ENCODE peak calls at places on chromosomes 11 and 22, in five cellular contexts. F is MCF 10A, K is kidney, T is nephron progenitor cell, X is fibroblast of mammary gland. Y is an unnamed sample.

GRCh38 chr11:70244698-70245097 is 25.8 kb upstream of the PPFIA1 start:
- DNase-seq in F (peak), K (no peak), T (no peak), X (peak), Y (no peak)

GRCh38 chr11:36051235-36052072 is 107.6 kb downstream of the LDLRAD3 start:
- DNase-seq in F (no peak), K (no peak), T (no peak), X (no peak), Y (no peak)

GRCh38 chr22:36048911-36049677 is 20.5 kb upstream of the RBFOX2 start:
- DNase-seq in F (peak), K (no peak), T (no peak), X (peak), Y (no peak)

GRCh38 chr11:33725496-33725895 is 10.7 kb downstream of the CD59 start:
- DNase-seq in F (no peak), K (no peak), T (no peak), X (no peak), Y (no peak)

GRCh38 chr22:22408731-22409696 is 99.5 kb downstream of the ZNF280B start:
- DNase-seq in F (peak), K (no peak), T (peak), X (peak), Y (peak)

GRCh38 chr11:34302046-34302921 is 55.5 kb downstream of the ABTB2 start:
- DNase-seq in F (peak), K (no peak), T (no peak), X (peak), Y (no peak)

GRCh38 chr22:38766076-38766777 is 10.4 kb upstream of the SUN2 start:
- DNase-seq in F (peak), K (no peak), T (peak), X (peak), Y (peak)

GRCh38 chr11:79396674-79397073 is 44.2 kb downstream of the TENM4 start:
- DNase-seq in F (no peak), K (no peak), T (no peak), X (peak), Y (no peak)

GRCh38 chr11:31808721-31809542 is 2.2 kb downstream of the PAX6 start:
- DNase-seq in F (no peak), K (no peak), T (no peak), X (no peak), Y (no peak)

GRCh38 chr22:40076702-40077645 is 82.2 kb downstream of the FAM83F start:
- DNase-seq in F (no peak), K (no peak), T (no peak), X (peak), Y (no peak)

GRCh38 chr22:25668437-25668836 is 73.6 kb upstream of the MYO18B start:
- DNase-seq in F (peak), K (no peak), T (no peak), X (peak), Y (no peak)

GRCh38 chr11:2780850-2781412 is 81.1 kb upstream of the KCNQ1OT1 start:
- DNase-seq in F (no peak), K (no peak), T (no peak), X (no peak), Y (no peak)

GRCh38 chr11:33040127-33040861 is 922 bp downstream of the TCP11L1 start:
- DNase-seq in F (no peak), K (no peak), T (no peak), X (peak), Y (no peak)

GRCh38 chr11:8025816-8026215 is 38.7 kb downstream of the EIF3F start:
- DNase-seq in F (peak), K (no peak), T (no peak), X (peak), Y (no peak)

GRCh38 chr11:114058871-114059277 is 637 bp upstream of the ZBTB16 start:
- DNase-seq in F (no peak), K (no peak), T (peak), X (peak), Y (no peak)

GRCh38 chr22:16961477-16962186 is 46.4 kb downstream of the GAB4 start:
- DNase-seq in F (no peak), K (peak), T (no peak), X (no peak), Y (no peak)

GRCh38 chr11:763549-764321 is 13.6 kb downstream of the GATD1 start:
- DNase-seq in F (no peak), K (peak), T (no peak), X (no peak), Y (no peak)

GRCh38 chr22:28435960-28436359 is 243.7 kb downstream of the TTC28 start:
- DNase-seq in F (no peak), K (no peak), T (no peak), X (no peak), Y (no peak)

GRCh38 chr22:42376721-42377177 is 55.5 kb downstream of the NFAM1 start:
- DNase-seq in F (no peak), K (peak), T (peak), X (peak), Y (no peak)

GRCh38 chr11:78054971-78055370 is 8.7 kb upstream of the THRSP start:
- DNase-seq in F (no peak), K (no peak), T (no peak), X (no peak), Y (no peak)

GRCh38 chr11:18277560-18278271 is 11.7 kb downstream of the SAA1 start:
- DNase-seq in F (peak), K (no peak), T (no peak), X (no peak), Y (no peak)

GRCh38 chr22:49913026-49913425 is 5.2 kb downstream of the ALG12 start:
- DNase-seq in F (no peak), K (peak), T (no peak), X (no peak), Y (no peak)

GRCh38 chr11:66951135-66951534 is 7.0 kb downstream of the PC start:
- DNase-seq in F (no peak), K (no peak), T (no peak), X (no peak), Y (no peak)
- TF ChIP-seq CTCF in F (no peak), K (no peak), T (no peak), X (no peak), Y (no peak)

DNA sequence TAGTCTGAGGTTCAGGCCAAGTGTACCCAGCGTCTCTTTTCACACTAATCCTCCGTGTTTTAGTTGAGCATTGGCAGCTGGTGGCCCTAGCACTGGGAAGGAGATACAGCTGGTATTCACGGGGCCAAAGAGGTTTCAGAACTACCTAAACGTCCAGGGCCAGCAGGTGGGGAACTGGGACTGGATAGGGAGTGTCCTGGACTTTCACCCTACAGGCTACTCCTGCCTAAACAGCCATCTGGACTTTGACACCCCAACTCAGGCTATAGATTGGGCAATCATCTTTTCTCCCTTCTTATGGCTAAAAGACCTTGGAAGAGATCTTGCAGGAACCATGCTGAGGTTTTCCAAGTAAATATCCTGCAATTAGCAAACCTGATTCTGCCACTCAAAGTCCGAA is 2.8 kb downstream of the SPON1 start:
- DNase-seq in F (no peak), K (no peak), T (no peak), X (no peak), Y (peak)
- TF ChIP-seq CTCF in F (no peak), K (no peak), T (no peak), X (no peak), Y (no peak)

DNA sequence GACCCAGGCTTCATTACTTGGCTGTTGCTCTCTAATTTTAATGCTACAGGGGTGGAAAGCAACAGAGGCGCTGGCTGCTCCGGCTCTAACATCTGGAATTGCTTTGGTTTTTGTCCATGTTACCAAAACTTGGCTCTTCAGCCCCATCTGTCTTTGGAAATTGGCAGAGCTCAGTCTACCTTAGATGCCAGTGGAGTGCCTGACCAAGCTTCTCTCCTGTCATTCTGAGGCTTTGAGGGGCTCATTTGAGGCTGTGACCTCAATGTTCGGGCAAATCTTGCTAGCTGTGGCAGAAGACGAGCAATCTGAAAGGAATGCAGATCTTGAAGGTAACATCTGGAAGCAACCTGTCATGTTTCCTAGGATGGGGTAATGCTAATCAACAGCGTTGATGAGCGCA is 409.5 kb upstream of the SYN3 start:
- DNase-seq in F (no peak), K (no peak), T (no peak), X (peak), Y (no peak)
- TF ChIP-seq CTCF in F (peak), K (no peak), T (no peak), X (peak), Y (no peak)

GRCh38 chr22:30481711-30482110 is 9.9 kb upstream of the SEC14L3 start:
- DNase-seq in F (peak), K (no peak), T (no peak), X (peak), Y (no peak)
- TF ChIP-seq CTCF in F (no peak), K (no peak), T (no peak), X (no peak), Y (no peak)

DNA sequence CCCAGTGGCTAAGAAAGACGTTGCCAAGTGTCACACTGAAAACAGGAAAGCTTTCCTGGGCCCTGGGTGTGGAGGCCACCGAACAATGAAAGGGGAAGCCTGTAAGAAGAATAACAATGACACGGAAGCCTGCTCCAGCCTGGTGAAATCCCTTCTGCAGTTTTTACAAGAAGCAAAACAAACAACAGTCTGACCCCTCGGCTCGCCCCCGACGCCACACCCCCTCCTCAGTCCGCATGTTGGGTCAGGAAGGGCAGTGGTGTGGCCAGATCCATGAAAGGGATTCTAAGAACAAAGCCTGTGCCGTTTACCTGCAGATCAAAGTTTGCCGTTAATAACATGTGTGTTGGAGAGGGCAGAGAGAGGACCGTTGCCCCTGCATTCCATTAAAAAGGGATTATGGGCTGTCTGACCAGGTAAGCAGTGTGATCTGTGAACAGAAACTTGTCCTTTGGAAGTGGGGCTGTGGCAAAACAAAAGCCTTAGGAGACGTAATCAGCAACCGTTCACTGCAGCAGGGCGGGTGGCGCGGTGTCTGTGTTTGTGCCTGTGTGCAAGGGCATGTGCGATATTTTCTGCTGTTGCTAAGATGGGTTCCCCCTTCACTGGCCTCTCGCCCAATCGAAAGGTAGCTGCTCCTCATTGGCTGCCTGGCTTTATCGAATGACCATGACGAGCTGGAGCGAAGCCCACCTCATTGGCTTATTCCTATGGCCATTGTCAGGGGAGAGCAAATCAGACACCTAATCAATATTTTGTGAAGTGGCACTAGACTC is 113.8 kb upstream of the BLID start:
- DNase-seq in F (no peak), K (no peak), T (peak), X (no peak), Y (peak)
- TF ChIP-seq CTCF in F (no peak), K (no peak), T (no peak), X (no peak), Y (no peak)

GRCh38 chr11:61293869-61294716 is 1.0 kb downstream of the VWCE start:
- DNase-seq in F (no peak), K (peak), T (peak), X (peak), Y (peak)
- TF ChIP-seq CTCF in F (no peak), K (no peak), T (no peak), X (peak), Y (no peak)

GRCh38 chr11:72039108-72039850 is 40.6 kb downstream of the IL18BP start:
- DNase-seq in F (no peak), K (no peak), T (peak), X (peak), Y (no peak)

GRCh38 chr11:72038491-72038890 is 39.8 kb downstream of the IL18BP start:
- DNase-seq in F (peak), K (peak), T (no peak), X (peak), Y (no peak)

GRCh38 chr11:72042059-72042425 is 38.3 kb downstream of the NUMA1 start:
- DNase-seq in F (no peak), K (no peak), T (no peak), X (no peak), Y (no peak)

GRCh38 chr11:72041364-72042058 is 38.8 kb downstream of the NUMA1 start:
- DNase-seq in F (peak), K (peak), T (peak), X (peak), Y (peak)

GRCh38 chr11:72040497-72041363 is 39.6 kb downstream of the NUMA1 start:
- DNase-seq in F (peak), K (peak), T (peak), X (peak), Y (peak)
- TF ChIP-seq CTCF in F (no peak), K (no peak), T (no peak), X (no peak), Y (no peak)

GRCh38 chr11:60625262-60625661 is 74.2 kb upstream of the MS4A8 start:
- DNase-seq in F (peak), K (no peak), T (peak), X (peak), Y (no peak)
- TF ChIP-seq CTCF in F (peak), K (peak), T (no peak), X (peak), Y (peak)

DNA sequence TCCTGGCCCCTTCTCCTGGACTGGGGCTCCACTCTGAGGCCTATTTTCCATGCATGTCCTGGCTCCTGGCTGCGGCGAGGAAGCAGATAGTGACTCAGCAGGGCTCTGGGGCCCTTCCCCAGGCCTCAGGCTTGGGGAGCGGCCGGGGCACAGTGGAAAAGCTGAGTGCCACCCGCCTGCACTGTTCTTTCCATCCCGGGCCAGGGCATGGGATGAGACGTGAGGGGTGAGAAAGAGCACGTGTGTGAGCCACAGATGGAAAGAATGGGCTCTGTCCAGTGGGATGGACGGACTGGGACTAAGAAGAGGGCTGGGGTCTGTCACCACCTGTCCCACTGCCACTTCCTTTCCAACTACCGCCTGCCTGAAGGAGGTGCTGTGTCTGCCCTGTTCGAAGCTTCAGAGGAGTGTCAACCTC is 12.8 kb downstream of the SLC37A2 start:
- DNase-seq in F (peak), K (no peak), T (no peak), X (no peak), Y (no peak)
- TF ChIP-seq CTCF in F (no peak), K (no peak), T (no peak), X (no peak), Y (no peak)

DNA sequence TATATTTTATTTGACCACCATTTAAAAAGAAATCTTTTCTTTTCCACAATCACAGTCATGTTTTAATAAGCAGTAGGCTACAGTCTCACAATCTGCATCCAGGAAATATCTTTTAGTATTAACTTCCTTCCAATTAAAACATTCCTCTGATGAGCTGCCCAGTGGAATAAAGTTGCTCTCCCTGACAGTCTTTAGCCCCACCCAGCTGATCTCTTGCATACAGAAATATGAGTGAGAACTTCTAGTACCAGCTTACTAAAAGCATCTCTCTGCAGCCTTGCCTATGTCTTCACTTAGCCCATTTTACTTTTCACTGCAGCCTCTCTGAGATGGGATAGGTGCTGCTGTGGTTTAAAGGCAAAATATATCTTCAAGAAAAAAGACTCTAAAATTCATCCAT is 143.4 kb upstream of the ANO3 start:
- DNase-seq in F (no peak), K (no peak), T (no peak), X (peak), Y (no peak)
- TF ChIP-seq CTCF in F (no peak), K (no peak), T (no peak), X (no peak), Y (no peak)

Y was measured in endothelial cell.